ENCODE peak calls at places on chromosomes 4 and X, in six cellular contexts. H, M, A, G, K and V are unnamed samples.

GRCh38 chr4:17511950-17512795 is at the start of gene QDPR:
- DNase-seq in H (peak; percentile 19), M (peak; percentile 89), A (peak; percentile 67), G (peak; percentile 69), K (peak; percentile 56), V (peak; percentile 52)

GRCh38 chrX:120839506-120839905 is 36.2 kb downstream of the CT47B1 start:
- DNase-seq in H (no peak), M (no peak), A (no peak), G (no peak), K (no peak), V (no peak)

GRCh38 chr4:69649207-69649606 is 3.8 kb downstream of the UGT2A1 start:
- DNase-seq in H (no peak), M (no peak), A (no peak), G (no peak), K (no peak), V (no peak)

GRCh38 chrX:124863303-124863702 is 456.4 kb upstream of the TEX13C start:
- DNase-seq in H (no peak), M (no peak), A (no peak), G (no peak), K (no peak), V (no peak)

GRCh38 chr4:62145276-62145675 is 945.1 kb downstream of the ADGRL3 start:
- DNase-seq in H (no peak), M (no peak), A (no peak), G (no peak), K (no peak), V (no peak)

GRCh38 chrX:110435191-110435590 is 76.5 kb downstream of the RTL9 start:
- DNase-seq in H (no peak), M (no peak), A (no peak), G (no peak), K (no peak), V (no peak)

GRCh38 chr4:10343656-10344055 is 113.6 kb downstream of the ZNF518B start:
- DNase-seq in H (no peak), M (no peak), A (no peak), G (no peak), K (no peak), V (no peak)

GRCh38 chr4:186771624-186772023 is 48.0 kb upstream of the FAT1 start:
- DNase-seq in H (no peak), M (no peak), A (no peak), G (no peak), K (no peak), V (no peak)

GRCh38 chrX:28988246-28988645 is 401.0 kb downstream of the IL1RAPL1 start:
- DNase-seq in H (no peak), M (no peak), A (no peak), G (no peak), K (no peak), V (no peak)

GRCh38 chr4:73648478-73648877 is 28.2 kb upstream of the RASSF6 start:
- DNase-seq in H (no peak), M (no peak), A (no peak), G (no peak), K (no peak), V (no peak)

GRCh38 chr4:8019396-8020365 is 80.0 kb upstream of the AFAP1 start:
- DNase-seq in H (no peak), M (no peak), A (no peak), G (no peak), K (no peak), V (no peak)

GRCh38 chr4:111537861-111538260 is 607.4 kb upstream of the FAM241A start:
- DNase-seq in H (no peak), M (no peak), A (no peak), G (no peak), K (no peak), V (no peak)

GRCh38 chrX:275967-276587 is 5.1 kb upstream of the PLCXD1 start:
- DNase-seq in H (no peak), M (peak; percentile 82), A (peak; percentile 73), G (peak; percentile 75), K (no peak), V (peak; percentile 61)

GRCh38 chr4:173311368-173311767 is 22.8 kb downstream of the HMGB2 start:
- DNase-seq in H (no peak), M (no peak), A (no peak), G (no peak), K (no peak), V (no peak)

GRCh38 chrX:40953369-40953768 is 131.9 kb upstream of the USP9X start:
- DNase-seq in H (peak; percentile 60), M (no peak), A (no peak), G (no peak), K (no peak), V (no peak)

GRCh38 chr4:98603683-98604573 is 54.5 kb downstream of the TSPAN5 start:
- DNase-seq in H (no peak), M (no peak), A (no peak), G (no peak), K (no peak), V (no peak)

GRCh38 chrX:76428243-76429130 is 977 bp downstream of the MAGEE1 start:
- DNase-seq in H (no peak), M (no peak), A (no peak), G (no peak), K (no peak), V (no peak)

GRCh38 chr4:128600996-128601857 is 208.3 kb upstream of the JADE1 start:
- DNase-seq in H (no peak), M (peak; percentile 53), A (peak; percentile 93), G (no peak), K (peak; percentile 44), V (no peak)

GRCh38 chr4:56743550-56743949 is 62.5 kb upstream of the HOPX start:
- DNase-seq in H (no peak), M (no peak), A (no peak), G (no peak), K (no peak), V (no peak)

GRCh38 chr4:145513020-145513621 is 31.5 kb downstream of the SMAD1 start:
- DNase-seq in H (no peak), M (no peak), A (peak; percentile 12), G (no peak), K (no peak), V (no peak)

GRCh38 chrX:38817004-38817703 is 15.9 kb downstream of the MID1IP1 start:
- DNase-seq in H (no peak), M (peak; percentile 14), A (no peak), G (no peak), K (no peak), V (no peak)

DNA sequence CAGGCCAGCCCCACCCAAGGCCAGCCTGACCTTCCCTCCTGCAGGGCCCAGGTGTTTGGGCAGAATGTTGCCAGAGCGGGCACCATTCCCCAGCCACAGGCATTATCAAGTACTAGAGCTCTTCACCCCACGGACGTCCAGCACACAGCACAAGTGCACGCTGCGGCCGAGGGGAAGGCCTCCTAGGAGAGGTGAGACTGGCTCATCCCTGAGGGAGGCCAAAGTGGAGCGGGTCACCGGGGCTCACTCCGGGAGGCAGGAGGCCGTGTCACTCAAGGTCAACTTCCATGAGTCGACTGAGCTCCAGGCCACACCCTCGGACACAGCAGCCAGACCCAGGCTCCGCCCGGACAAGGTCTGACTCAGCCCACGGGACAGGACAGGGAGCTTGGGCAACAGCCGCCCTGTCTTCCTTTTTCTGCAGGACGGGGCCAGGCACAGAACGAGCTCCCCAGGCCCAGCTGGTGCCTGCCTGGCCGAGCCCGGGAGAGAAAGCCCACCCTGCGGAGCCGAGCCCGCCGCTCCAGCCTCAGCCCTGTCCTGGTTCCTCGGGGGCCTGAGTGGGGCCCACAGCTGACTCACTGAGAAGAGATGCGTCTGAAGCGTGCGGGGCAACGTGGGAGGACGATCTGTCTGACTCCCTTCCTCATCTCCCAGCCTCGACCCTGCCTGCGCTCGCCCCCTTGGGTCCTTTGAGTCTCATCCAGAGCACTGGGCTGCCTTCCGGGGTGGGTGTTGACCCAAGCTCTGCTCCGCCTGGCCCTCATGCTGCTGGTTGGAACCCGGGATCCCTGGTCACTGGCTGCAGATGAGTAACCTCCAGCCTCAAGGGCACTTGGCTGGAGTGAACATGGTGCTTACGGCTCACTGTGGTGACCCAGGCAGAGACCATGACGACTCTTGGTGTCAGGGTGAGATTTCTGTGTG is 1.6 kb downstream of the SLC49A3 start:
- DNase-seq in H (no peak), M (peak; percentile 91), A (peak; percentile 90), G (no peak), K (no peak), V (no peak)
- TF ChIP-seq POLR2A in H (peak; percentile 15), M (peak; percentile 79), A (no peak), G (no peak), K (no peak), V (no peak)

DNA sequence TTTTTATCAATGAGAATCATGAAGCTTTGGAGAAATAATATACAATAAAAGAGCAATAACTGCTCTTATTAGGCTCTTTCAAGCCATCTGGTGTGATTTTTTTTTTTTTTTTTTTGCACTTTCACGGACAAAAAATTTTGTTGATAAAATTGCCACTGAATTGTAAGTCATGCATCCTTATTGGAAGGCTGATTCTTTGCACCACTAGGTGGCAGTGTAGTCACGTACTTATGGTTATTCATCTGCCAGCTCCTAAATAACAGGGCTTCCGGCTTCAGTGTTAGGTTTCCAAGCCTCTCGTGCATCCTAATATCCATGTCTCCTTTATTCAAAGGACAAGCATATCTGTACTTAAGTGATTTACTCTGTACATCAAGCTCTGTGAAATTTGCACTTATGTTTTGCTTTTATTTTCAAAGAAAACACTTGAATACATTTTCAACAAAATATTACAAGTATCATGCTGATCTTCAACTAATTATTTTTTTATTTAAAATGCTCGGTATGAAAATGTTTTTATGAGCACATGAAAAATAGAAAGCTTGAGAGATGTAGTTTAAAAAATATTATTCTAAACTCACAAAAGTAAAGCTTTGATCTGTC is 1578.3 kb upstream of the TENM3 start:
- DNase-seq in H (peak; percentile 25), M (peak; percentile 37), A (peak; percentile 66), G (peak; percentile 21), K (peak; percentile 17), V (peak; percentile 5)
- TF ChIP-seq TAF1 in H (no peak), M (no peak), A (no peak), G (no peak), K (no peak), V (no peak)

DNA sequence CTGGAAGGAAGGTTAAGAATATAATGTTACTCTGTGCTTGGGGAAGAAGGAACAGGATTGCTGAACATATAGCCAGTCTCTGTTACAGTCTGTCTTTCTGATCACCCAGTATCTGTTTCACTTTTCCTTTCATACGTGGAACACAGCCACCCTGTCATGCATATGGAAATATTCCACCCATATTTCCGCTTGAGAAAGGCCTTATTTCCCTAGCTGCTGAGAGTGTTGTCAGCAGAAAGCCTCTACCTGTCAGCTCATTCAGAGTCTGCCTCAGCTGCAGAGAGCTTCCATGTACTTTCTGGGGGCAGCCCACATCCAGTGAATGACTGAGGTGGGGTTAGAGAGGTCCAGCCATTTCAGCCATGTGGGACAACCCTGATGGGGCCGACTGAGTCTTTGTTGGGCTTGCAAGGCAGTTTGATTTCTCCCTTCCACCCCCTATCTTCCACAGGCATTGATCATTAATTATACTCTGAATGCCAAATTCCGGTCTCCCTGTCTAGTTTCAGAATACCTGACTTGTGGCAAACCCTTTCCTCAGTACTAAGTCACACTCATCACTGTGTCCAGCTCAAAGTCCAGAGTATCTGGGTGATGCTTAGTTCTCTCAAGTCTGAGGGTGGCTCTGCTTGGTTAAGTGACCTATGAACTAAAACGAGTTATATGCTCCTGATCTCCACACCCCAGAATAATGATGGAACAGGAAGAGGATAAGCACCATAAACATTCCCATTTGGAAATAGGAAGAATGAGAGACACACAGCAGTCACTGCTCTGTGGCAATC is 6.6 kb downstream of the SMIM9 start:
- DNase-seq in H (peak; percentile 53), M (no peak), A (no peak), G (no peak), K (no peak), V (no peak)
- TF ChIP-seq POLR2AphosphoS5 in H (no peak), M (no peak), A (no peak), G (no peak), K (no peak), V (no peak)

DNA sequence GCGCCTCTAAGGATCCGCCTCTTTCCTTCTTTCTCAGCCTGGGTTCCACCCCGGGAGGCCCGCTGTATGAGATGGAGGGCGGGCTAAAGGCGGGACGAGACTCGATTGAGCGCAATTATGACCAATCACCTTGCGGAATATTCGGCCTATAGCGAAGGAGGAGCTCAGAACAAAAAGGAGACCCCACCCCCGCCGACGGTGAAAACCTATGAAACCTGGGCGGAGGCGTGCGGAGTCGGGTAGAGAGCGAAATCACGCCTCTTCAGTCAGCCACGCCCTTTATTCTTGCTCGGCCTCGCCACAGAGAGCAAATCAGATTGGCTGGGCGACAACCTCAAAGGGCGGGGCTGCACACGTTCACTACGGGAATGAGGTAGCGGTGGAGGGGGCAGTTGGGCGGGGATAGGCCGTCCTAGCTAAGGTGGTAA is 615 bp upstream of the CDK16 start:
- DNase-seq in H (peak; percentile 99), M (peak; percentile 95), A (peak; percentile 94), G (peak; percentile 68), K (peak; percentile 90), V (peak; percentile 78)
- TF ChIP-seq POLR2A in H (no peak), M (no peak), A (no peak), G (no peak), K (no peak), V (peak; percentile 4)